ENCODE peak calls at places on chromosomes 1 and 21, in six cellular contexts. E is activated T-helper 1 cell treated with anti-CD3 and anti-CD28 coated beads, Interleukin-2, amount 50 U/mL, for 16 hours; G is OCI-LY7; L is GM23248; J is AG10803; N is NCI-H2081. C is an unnamed sample.

GRCh38 chr1:221574529-221574928 is 167.4 kb downstream of the DUSP10 start:
- DNase-seq in E (no peak), G (no peak), L (no peak), J (peak; percentile 2), N (no peak), C (no peak)

GRCh38 chr1:115874929-115875328 is 34.0 kb upstream of the NHLH2 start:
- DNase-seq in E (no peak), G (no peak), L (peak; percentile 58), J (peak; percentile 16), N (no peak), C (no peak)

GRCh38 chr1:220281159-220281574 is 8.9 kb upstream of the RAB3GAP2 start:
- DNase-seq in E (no peak), G (no peak), L (peak; percentile 48), J (peak; percentile 29), N (peak; percentile 47), C (no peak)

GRCh38 chr1:18452550-18452949 is 28.2 kb upstream of the KLHDC7A start:
- DNase-seq in E (no peak), G (peak; percentile 73), L (peak; percentile 21), J (no peak), N (no peak), C (no peak)

GRCh38 chr21:46178961-46179360 is 5.3 kb downstream of the SPATC1L start:
- DNase-seq in E (no peak), G (no peak), L (no peak), J (no peak), N (no peak), C (no peak)

GRCh38 chr1:248853023-248853422 is 5.9 kb downstream of the ZNF692 start:
- DNase-seq in E (no peak), G (no peak), L (peak; percentile 93), J (peak; percentile 88), N (no peak), C (no peak)

GRCh38 chr21:18155508-18156193 is 89.0 kb upstream of the CHODL start:
- DNase-seq in E (no peak), G (no peak), L (no peak), J (no peak), N (no peak), C (no peak)

GRCh38 chr21:41219498-41220207 is 51.7 kb downstream of the BACE2 start:
- DNase-seq in E (no peak), G (no peak), L (no peak), J (no peak), N (no peak), C (no peak)

GRCh38 chr1:1429671-1430073 is 5.8 kb upstream of the VWA1 start:
- DNase-seq in E (no peak), G (no peak), L (no peak), J (no peak), N (no peak), C (no peak)

GRCh38 chr21:31781737-31782136 is 49.8 kb upstream of the SCAF4 start:
- DNase-seq in E (no peak), G (no peak), L (peak; percentile 77), J (peak; percentile 23), N (peak; percentile 45), C (no peak)